ENCODE peak calls at places on chromosomes 3 and 15, in eight cellular contexts. M, K, Z, P, T, J, R and S are unnamed samples.

GRCh38 chr15:101017935-101018849 is 99.0 kb downstream of the LRRK1 start:
- DNase-seq in R (no peak), Z (no peak), J (no peak), M (no peak), P (no peak), T (peak; percentile 26), K (peak; percentile 83), S (no peak)

GRCh38 chr3:167102071-167102470 is 278.0 kb downstream of the ZBBX start:
- DNase-seq in M (no peak), K (no peak), R (no peak), T (no peak), P (no peak), J (no peak), Z (no peak), S (no peak)

GRCh38 chr3:193507566-193507965 is 47.1 kb downstream of the ATP13A4 start:
- DNase-seq in P (no peak), Z (no peak), J (peak; percentile 15), T (no peak), R (no peak), K (no peak), M (no peak), S (no peak)

GRCh38 chr3:13115616-13115910 is 42.3 kb upstream of the IQSEC1 start:
- DNase-seq in R (no peak), T (no peak), J (no peak), K (no peak), P (no peak), M (no peak), Z (no peak), S (no peak)

GRCh38 chr3:107985496-107985895 is 105.3 kb downstream of the CD47 start:
- DNase-seq in M (peak; percentile 13), P (no peak), R (no peak), J (peak; percentile 72), K (no peak), T (no peak), Z (no peak), S (no peak)

GRCh38 chr15:62119224-62119925 is 45.7 kb downstream of the C2CD4B start:
- DNase-seq in M (no peak), P (no peak), J (peak; percentile 96), Z (no peak), K (peak; percentile 98), T (peak; percentile 97), R (no peak), S (no peak)

GRCh38 chr15:83356516-83357399 is 72.3 kb upstream of the BNC1 start:
- DNase-seq in R (no peak), P (no peak), K (no peak), T (no peak), Z (no peak), J (no peak), M (no peak), S (no peak)

GRCh38 chr3:41742127-41742526 is 219.8 kb downstream of the ULK4 start:
- DNase-seq in P (no peak), M (no peak), J (no peak), K (no peak), Z (no peak), T (no peak), R (no peak), S (no peak)

GRCh38 chr3:24323272-24323671 is 171.4 kb downstream of the THRB start:
- DNase-seq in M (no peak), R (no peak), T (no peak), P (no peak), J (peak; percentile 57), K (no peak), Z (no peak), S (no peak)

GRCh38 chr15:55784284-55784683 is 41.3 kb upstream of the PRTG start:
- DNase-seq in R (no peak), K (no peak), M (no peak), J (no peak), T (no peak), P (no peak), Z (no peak), S (no peak)

GRCh38 chr15:68389936-68390790 is 41.8 kb downstream of the ITGA11 start:
- DNase-seq in P (no peak), Z (no peak), J (peak; percentile 24), K (peak; percentile 77), M (no peak), R (no peak), T (peak; percentile 35), S (no peak)

GRCh38 chr3:47362704-47363103 is 18.1 kb upstream of the PTPN23 start:
- DNase-seq in Z (no peak), T (no peak), M (peak; percentile 24), J (no peak), P (no peak), R (no peak), K (no peak), S (no peak)

GRCh38 chr15:72222433-72222832 is 8.6 kb downstream of the PKM start:
- DNase-seq in R (no peak), K (no peak), P (peak; percentile 30), Z (peak; percentile 28), M (no peak), T (peak; percentile 89), J (peak; percentile 80), S (no peak)

GRCh38 chr15:88243156-88243555 is 13.4 kb downstream of the NTRK3 start:
- DNase-seq in R (no peak), P (no peak), Z (no peak), M (no peak), K (no peak), J (no peak), T (no peak), S (no peak)

GRCh38 chr15:29698030-29698701 is 124.1 kb downstream of the TJP1 start:
- DNase-seq in R (no peak), J (peak; percentile 93), K (peak; percentile 97), M (no peak), Z (no peak), T (peak; percentile 84), P (no peak), S (no peak)

GRCh38 chr15:79682851-79683288 is 213.9 kb downstream of the MTHFS start:
- DNase-seq in M (no peak), R (no peak), Z (no peak), J (peak; percentile 15), K (peak; percentile 67), P (no peak), T (peak; percentile 71), S (no peak)

GRCh38 chr15:51863131-51863530 is 33.7 kb downstream of the TMOD3 start:
- DNase-seq in Z (no peak), T (no peak), R (no peak), P (no peak), K (no peak), J (no peak), M (no peak), S (no peak)

GRCh38 chr3:42745291-42745745 is 27.7 kb downstream of the CCDC13 start:
- DNase-seq in R (no peak), J (no peak), Z (no peak), M (no peak), P (peak; percentile 20), K (no peak), T (no peak), S (no peak)

GRCh38 chr3:196108075-196108743 is 26.3 kb upstream of the TFRC start:
- DNase-seq in R (no peak), P (no peak), T (no peak), K (no peak), Z (no peak), J (no peak), M (no peak), S (no peak)